ENCODE peak calls at places on chromosomes 3 and 15, in eight cellular contexts. One of them, this sample, is unnamed.

GRCh38 chr15:78691873-78692421 is 50.9 kb upstream of the CHRNB4 start:
- DNase-seq in body of pancreas: no peak
- DNase-seq in heart left ventricle: no peak
- DNase-seq in fibroblast of mammary gland: no peak
- DNase-seq in uterus: no peak
- DNase-seq in adipocyte: no peak
- DNase-seq in transverse colon: no peak
- DNase-seq in coronary artery: no peak
- DNase-seq in this sample: no peak

GRCh38 chr3:66037986-66038369 is 740 bp downstream of the MAGI1 start:
- DNase-seq in body of pancreas: peak
- DNase-seq in heart left ventricle: peak
- DNase-seq in uterus: peak
- DNase-seq in adipocyte: peak
- DNase-seq in coronary artery: peak
- DNase-seq in fibroblast of mammary gland: no peak
- DNase-seq in transverse colon: peak
- DNase-seq in this sample: no peak

GRCh38 chr3:154598166-154598565 is 168.2 kb upstream of the GPR149 start:
- DNase-seq in fibroblast of mammary gland: no peak
- DNase-seq in body of pancreas: no peak
- DNase-seq in uterus: no peak
- DNase-seq in adipocyte: no peak
- DNase-seq in coronary artery: no peak
- DNase-seq in heart left ventricle: no peak
- DNase-seq in transverse colon: no peak
- DNase-seq in this sample: no peak

GRCh38 chr3:133371676-133372075 is 28.2 kb upstream of the BFSP2 start:
- DNase-seq in transverse colon: no peak
- DNase-seq in heart left ventricle: no peak
- DNase-seq in uterus: no peak
- DNase-seq in fibroblast of mammary gland: no peak
- DNase-seq in body of pancreas: no peak
- DNase-seq in coronary artery: no peak
- DNase-seq in adipocyte: no peak
- DNase-seq in this sample: no peak

GRCh38 chr15:62444104-62445027 is 279.3 kb upstream of the C2CD4B start:
- DNase-seq in transverse colon: no peak
- DNase-seq in uterus: no peak
- DNase-seq in body of pancreas: no peak
- DNase-seq in heart left ventricle: no peak
- DNase-seq in coronary artery: no peak
- DNase-seq in fibroblast of mammary gland: peak
- DNase-seq in adipocyte: peak
- DNase-seq in this sample: peak

GRCh38 chr15:51874751-51875644 is 45.5 kb downstream of the TMOD3 start:
- DNase-seq in body of pancreas: no peak
- DNase-seq in uterus: peak
- DNase-seq in fibroblast of mammary gland: peak
- DNase-seq in heart left ventricle: no peak
- DNase-seq in transverse colon: peak
- DNase-seq in adipocyte: peak
- DNase-seq in coronary artery: no peak
- DNase-seq in this sample: peak

GRCh38 chr3:176296066-176296597 is 901.1 kb downstream of the TBL1XR1 start:
- DNase-seq in coronary artery: no peak
- DNase-seq in adipocyte: peak
- DNase-seq in heart left ventricle: no peak
- DNase-seq in fibroblast of mammary gland: no peak
- DNase-seq in transverse colon: no peak
- DNase-seq in uterus: no peak
- DNase-seq in body of pancreas: no peak
- DNase-seq in this sample: no peak

GRCh38 chr3:15063238-15063637 is 1.9 kb downstream of the MRPS25 start:
- DNase-seq in uterus: no peak
- DNase-seq in coronary artery: no peak
- DNase-seq in fibroblast of mammary gland: no peak
- DNase-seq in body of pancreas: no peak
- DNase-seq in heart left ventricle: no peak
- DNase-seq in adipocyte: no peak
- DNase-seq in transverse colon: no peak
- DNase-seq in this sample: no peak

GRCh38 chr15:63332367-63333078 is 49.1 kb downstream of the CA12 start:
- DNase-seq in fibroblast of mammary gland: peak
- DNase-seq in transverse colon: no peak
- DNase-seq in uterus: no peak
- DNase-seq in coronary artery: no peak
- DNase-seq in adipocyte: peak
- DNase-seq in body of pancreas: no peak
- DNase-seq in heart left ventricle: no peak
- DNase-seq in this sample: peak

GRCh38 chr3:36372534-36372935 is 7.8 kb upstream of the STAC start:
- DNase-seq in transverse colon: no peak
- DNase-seq in adipocyte: peak
- DNase-seq in fibroblast of mammary gland: peak
- DNase-seq in uterus: no peak
- DNase-seq in coronary artery: no peak
- DNase-seq in body of pancreas: no peak
- DNase-seq in heart left ventricle: no peak
- DNase-seq in this sample: peak

GRCh38 chr15:49421991-49422390 is 1.1 kb upstream of the FGF7 start:
- DNase-seq in body of pancreas: peak
- DNase-seq in fibroblast of mammary gland: peak
- DNase-seq in heart left ventricle: no peak
- DNase-seq in coronary artery: no peak
- DNase-seq in transverse colon: peak
- DNase-seq in adipocyte: peak
- DNase-seq in uterus: peak
- DNase-seq in this sample: peak

GRCh38 chr15:94638183-94638582 is 406.8 kb downstream of the MCTP2 start:
- DNase-seq in uterus: no peak
- DNase-seq in adipocyte: no peak
- DNase-seq in body of pancreas: no peak
- DNase-seq in heart left ventricle: no peak
- DNase-seq in transverse colon: no peak
- DNase-seq in coronary artery: no peak
- DNase-seq in fibroblast of mammary gland: no peak
- DNase-seq in this sample: no peak

GRCh38 chr3:177281292-177281942 is 84.1 kb upstream of the TBL1XR1 start:
- DNase-seq in body of pancreas: no peak
- DNase-seq in fibroblast of mammary gland: no peak
- DNase-seq in transverse colon: no peak
- DNase-seq in coronary artery: no peak
- DNase-seq in heart left ventricle: no peak
- DNase-seq in adipocyte: no peak
- DNase-seq in uterus: no peak
- DNase-seq in this sample: no peak

GRCh38 chr3:52848617-52849016 is 13.8 kb upstream of the MUSTN1 start:
- DNase-seq in body of pancreas: no peak
- DNase-seq in fibroblast of mammary gland: peak
- DNase-seq in heart left ventricle: peak
- DNase-seq in transverse colon: no peak
- DNase-seq in uterus: no peak
- DNase-seq in adipocyte: peak
- DNase-seq in coronary artery: no peak
- DNase-seq in this sample: peak

GRCh38 chr3:8739757-8740508 is 6.3 kb downstream of the CAV3 start:
- DNase-seq in heart left ventricle: no peak
- DNase-seq in fibroblast of mammary gland: peak
- DNase-seq in adipocyte: peak
- DNase-seq in body of pancreas: no peak
- DNase-seq in transverse colon: no peak
- DNase-seq in uterus: no peak
- DNase-seq in coronary artery: no peak
- DNase-seq in this sample: peak

GRCh38 chr3:11391930-11392688 is 119.9 kb downstream of the ATG7 start:
- DNase-seq in fibroblast of mammary gland: peak
- DNase-seq in body of pancreas: no peak
- DNase-seq in uterus: no peak
- DNase-seq in heart left ventricle: no peak
- DNase-seq in coronary artery: no peak
- DNase-seq in transverse colon: no peak
- DNase-seq in adipocyte: peak
- DNase-seq in this sample: peak

GRCh38 chr15:52540374-52541012 is 11.8 kb upstream of the MYO5A start:
- DNase-seq in coronary artery: no peak
- DNase-seq in uterus: no peak
- DNase-seq in body of pancreas: no peak
- DNase-seq in adipocyte: no peak
- DNase-seq in fibroblast of mammary gland: no peak
- DNase-seq in transverse colon: no peak
- DNase-seq in heart left ventricle: no peak
- DNase-seq in this sample: peak

GRCh38 chr3:128242818-128243601 is 89.7 kb downstream of the EEFSEC start:
- DNase-seq in transverse colon: no peak
- DNase-seq in fibroblast of mammary gland: no peak
- DNase-seq in coronary artery: no peak
- DNase-seq in uterus: no peak
- DNase-seq in body of pancreas: no peak
- DNase-seq in adipocyte: no peak
- DNase-seq in heart left ventricle: no peak
- DNase-seq in this sample: no peak

GRCh38 chr15:70530035-70530499 is 233.3 kb downstream of the UACA start:
- DNase-seq in heart left ventricle: no peak
- DNase-seq in body of pancreas: no peak
- DNase-seq in coronary artery: peak
- DNase-seq in transverse colon: no peak
- DNase-seq in adipocyte: no peak
- DNase-seq in uterus: no peak
- DNase-seq in fibroblast of mammary gland: no peak
- DNase-seq in this sample: no peak

GRCh38 chr3:16433701-16434151 is 79.8 kb downstream of the RFTN1 start:
- DNase-seq in fibroblast of mammary gland: no peak
- DNase-seq in body of pancreas: no peak
- DNase-seq in adipocyte: no peak
- DNase-seq in transverse colon: no peak
- DNase-seq in coronary artery: no peak
- DNase-seq in uterus: no peak
- DNase-seq in heart left ventricle: no peak
- DNase-seq in this sample: no peak

GRCh38 chr15:40841741-40842140 is 2.1 kb upstream of the SPINT1 start:
- DNase-seq in fibroblast of mammary gland: no peak
- DNase-seq in coronary artery: no peak
- DNase-seq in heart left ventricle: no peak
- DNase-seq in uterus: no peak
- DNase-seq in transverse colon: no peak
- DNase-seq in adipocyte: no peak
- DNase-seq in body of pancreas: no peak
- DNase-seq in this sample: no peak

GRCh38 chr3:107428051-107428858 is 51.0 kb downstream of the CCDC54 start:
- DNase-seq in adipocyte: no peak
- DNase-seq in transverse colon: no peak
- DNase-seq in body of pancreas: no peak
- DNase-seq in heart left ventricle: no peak
- DNase-seq in coronary artery: no peak
- DNase-seq in fibroblast of mammary gland: no peak
- DNase-seq in uterus: no peak
- DNase-seq in this sample: no peak

GRCh38 chr3:86986666-86987420 is 4.1 kb downstream of the VGLL3 start:
- DNase-seq in body of pancreas: no peak
- DNase-seq in uterus: no peak
- DNase-seq in transverse colon: no peak
- DNase-seq in coronary artery: no peak
- DNase-seq in adipocyte: peak
- DNase-seq in heart left ventricle: no peak
- DNase-seq in fibroblast of mammary gland: peak
- DNase-seq in this sample: peak

GRCh38 chr3:13452490-13453335 is 27.4 kb upstream of the HDAC11 start:
- DNase-seq in heart left ventricle: no peak
- DNase-seq in fibroblast of mammary gland: peak
- DNase-seq in coronary artery: no peak
- DNase-seq in adipocyte: peak
- DNase-seq in uterus: no peak
- DNase-seq in body of pancreas: peak
- DNase-seq in transverse colon: peak
- DNase-seq in this sample: peak

GRCh38 chr15:75653347-75653913 is 5.7 kb downstream of the SNX33 start:
- DNase-seq in heart left ventricle: no peak
- DNase-seq in coronary artery: no peak
- DNase-seq in fibroblast of mammary gland: no peak
- DNase-seq in uterus: no peak
- DNase-seq in adipocyte: no peak
- DNase-seq in transverse colon: no peak
- DNase-seq in body of pancreas: no peak
- DNase-seq in this sample: no peak
- H3K4me3 ChIP-seq in heart left ventricle: peak
- H3K4me3 ChIP-seq in coronary artery: peak
- H3K4me3 ChIP-seq in fibroblast of mammary gland: no peak
- H3K4me3 ChIP-seq in uterus: no peak
- H3K4me3 ChIP-seq in adipocyte: peak
- H3K4me3 ChIP-seq in transverse colon: no peak
- H3K4me3 ChIP-seq in body of pancreas: no peak
- H3K4me3 ChIP-seq in this sample: no peak

DNA sequence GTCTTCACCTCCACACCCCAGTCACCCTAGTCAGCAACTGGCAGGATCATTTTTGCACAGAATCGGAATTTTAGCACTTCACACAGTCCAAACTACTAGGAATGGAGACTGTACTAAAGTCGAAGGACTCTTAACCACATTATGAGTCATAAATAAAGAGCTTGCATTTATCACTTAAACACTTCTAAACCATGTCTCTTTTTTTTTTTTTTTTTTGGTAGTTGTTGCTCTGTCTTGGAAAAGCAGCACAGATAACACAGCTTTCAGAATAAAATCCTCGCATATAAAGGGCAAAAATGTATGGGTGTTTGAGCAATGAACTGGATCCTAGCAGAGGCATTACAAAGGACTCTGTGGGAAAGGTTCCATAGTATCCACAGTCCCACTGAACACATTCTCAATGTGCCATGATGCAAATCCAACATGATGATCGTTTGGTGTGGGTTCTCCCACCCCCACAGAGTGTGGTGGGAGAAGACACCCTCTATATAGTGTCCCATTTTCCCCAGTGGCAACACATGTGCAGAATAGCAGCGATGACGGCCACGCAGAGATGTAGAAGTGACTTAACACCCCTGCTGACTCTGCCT is 47.1 kb downstream of the FOXP1 start:
- DNase-seq in coronary artery: no peak
- DNase-seq in heart left ventricle: no peak
- DNase-seq in adipocyte: peak
- DNase-seq in fibroblast of mammary gland: peak
- DNase-seq in body of pancreas: no peak
- DNase-seq in uterus: no peak
- DNase-seq in transverse colon: no peak
- DNase-seq in this sample: peak
- H3K4me3 ChIP-seq in coronary artery: no peak
- H3K4me3 ChIP-seq in heart left ventricle: no peak
- H3K4me3 ChIP-seq in adipocyte: peak
- H3K4me3 ChIP-seq in fibroblast of mammary gland: no peak
- H3K4me3 ChIP-seq in body of pancreas: no peak
- H3K4me3 ChIP-seq in uterus: no peak
- H3K4me3 ChIP-seq in transverse colon: no peak
- H3K4me3 ChIP-seq in this sample: no peak

GRCh38 chr3:183504597-183504996 is 50.9 kb downstream of the KLHL6 start:
- DNase-seq in transverse colon: no peak
- DNase-seq in adipocyte: no peak
- DNase-seq in heart left ventricle: no peak
- DNase-seq in uterus: no peak
- DNase-seq in body of pancreas: no peak
- DNase-seq in fibroblast of mammary gland: no peak
- DNase-seq in coronary artery: no peak
- DNase-seq in this sample: no peak
- H3K4me3 ChIP-seq in transverse colon: no peak
- H3K4me3 ChIP-seq in adipocyte: no peak
- H3K4me3 ChIP-seq in heart left ventricle: no peak
- H3K4me3 ChIP-seq in uterus: no peak
- H3K4me3 ChIP-seq in body of pancreas: no peak
- H3K4me3 ChIP-seq in fibroblast of mammary gland: no peak
- H3K4me3 ChIP-seq in coronary artery: no peak
- H3K4me3 ChIP-seq in this sample: no peak

GRCh38 chr3:126487151-126487771 is 11.6 kb upstream of the ZXDC start:
- DNase-seq in fibroblast of mammary gland: no peak
- DNase-seq in heart left ventricle: peak
- DNase-seq in uterus: no peak
- DNase-seq in coronary artery: no peak
- DNase-seq in body of pancreas: no peak
- DNase-seq in transverse colon: no peak
- DNase-seq in adipocyte: peak
- DNase-seq in this sample: no peak
- H3K4me3 ChIP-seq in fibroblast of mammary gland: no peak
- H3K4me3 ChIP-seq in heart left ventricle: no peak
- H3K4me3 ChIP-seq in uterus: no peak
- H3K4me3 ChIP-seq in coronary artery: no peak
- H3K4me3 ChIP-seq in body of pancreas: no peak
- H3K4me3 ChIP-seq in transverse colon: no peak
- H3K4me3 ChIP-seq in adipocyte: no peak
- H3K4me3 ChIP-seq in this sample: no peak